ENCODE peak calls at places on chromosomes 12 and 14, in five cellular contexts. L is CD8-positive, alpha-beta T cell; G is fibroblast of mammary gland; V is heart left ventricle; W is Caco-2. I is an unnamed sample.

GRCh38 chr14:24818054-24818822 is 184.2 kb upstream of the GZMB start:
- DNase-seq in W (peak), G (no peak), L (no peak), V (no peak), I (no peak)

GRCh38 chr14:26008290-26008689 is 589.5 kb downstream of the NOVA1 start:
- DNase-seq in W (peak), L (no peak), G (peak), V (no peak), I (no peak)

GRCh38 chr12:115983226-115983798 is 294.2 kb downstream of the MED13L start:
- DNase-seq in V (no peak), W (peak), G (peak), L (no peak), I (no peak)

GRCh38 chr12:65822732-65823480 is 1.4 kb upstream of the HMGA2 start:
- DNase-seq in V (peak), W (peak), L (no peak), G (peak), I (no peak)

GRCh38 chr12:120093592-120094355 is 22.8 kb downstream of the RAB35 start:
- DNase-seq in V (peak), L (no peak), W (no peak), G (no peak), I (no peak)

GRCh38 chr14:90643982-90644510 is 172.2 kb downstream of the TTC7B start:
- DNase-seq in W (no peak), G (no peak), V (no peak), L (no peak), I (no peak)

GRCh38 chr12:105256011-105256410 is 20.0 kb upstream of the APPL2 start:
- DNase-seq in W (no peak), L (no peak), V (no peak), G (no peak), I (no peak)

GRCh38 chr14:52044791-52045522 is 23.9 kb downstream of the NID2 start:
- DNase-seq in W (no peak), V (no peak), G (peak), L (no peak), I (no peak)

GRCh38 chr12:2198088-2198501 is 145.3 kb downstream of the CACNA1C start:
- DNase-seq in V (peak), G (peak), W (no peak), L (no peak), I (no peak)

GRCh38 chr14:24216345-24216699 is 456 bp upstream of the MDP1 start:
- DNase-seq in V (no peak), W (no peak), L (no peak), G (no peak), I (no peak)

GRCh38 chr12:57106021-57106708 is 5.0 kb downstream of the STAT6 start:
- DNase-seq in G (no peak), L (no peak), W (no peak), V (peak), I (no peak)

GRCh38 chr14:39988939-39989338 is 556.7 kb upstream of the FBXO33 start:
- DNase-seq in W (peak), G (peak), V (no peak), L (no peak), I (no peak)

GRCh38 chr14:99769799-99770198 is 23.4 kb upstream of the EML1 start:
- DNase-seq in V (no peak), G (no peak), L (no peak), W (no peak), I (no peak)

GRCh38 chr14:63852817-63853730 is at the start of gene SYNE2:
- DNase-seq in W (peak), L (peak), V (peak), G (peak), I (peak)

GRCh38 chr12:21296751-21297406 is 37.8 kb downstream of the SLCO1A2 start:
- DNase-seq in W (peak), V (no peak), G (peak), L (no peak), I (no peak)

GRCh38 chr14:89973234-89973823 is 17.6 kb downstream of the TDP1 start:
- DNase-seq in G (peak), V (peak), L (peak), W (peak), I (peak)

GRCh38 chr14:100156776-100157175 is 2.7 kb downstream of the DEGS2 start:
- DNase-seq in L (no peak), W (no peak), V (no peak), G (no peak), I (no peak)

GRCh38 chr14:68789798-68790655 is 2.8 kb downstream of the ZFP36L1 start:
- DNase-seq in W (no peak), L (peak), V (peak), G (no peak), I (no peak)

I was measured in activated CD4-positive, CD25-positive, alpha-beta regulatory T cell.